ENCODE peak calls at places on chromosome 21, in eight cellular contexts. F is iPS-NIHi11; S is GM12865; M is mesenteric fat pad; N is activated CD4-positive, alpha-beta T cell treated with anti-CD3 and anti-CD28 coated beads for 1 hour; V is Peyer's patch; P is HEK293T; G is pancreas. D is an unnamed sample.

GRCh38 chr21:32994305-32994704 is 31.4 kb upstream of the OLIG2 start:
- DNase-seq in F (no peak), S (peak; percentile 5), M (no peak), N (no peak), V (no peak), P (peak; percentile 32), G (no peak), D (no peak)

GRCh38 chr21:35259452-35259851 is 210.3 kb upstream of the RUNX1 start:
- DNase-seq in F (no peak), S (no peak), M (no peak), N (no peak), V (no peak), P (no peak), G (no peak), D (no peak)

GRCh38 chr21:25647632-25648031 is 8.6 kb downstream of the JAM2 start:
- DNase-seq in F (no peak), S (no peak), M (no peak), N (no peak), V (no peak), P (no peak), G (no peak), D (no peak)

GRCh38 chr21:17674106-17674505 is 61.4 kb upstream of the BTG3 start:
- DNase-seq in F (no peak), S (no peak), M (no peak), N (no peak), V (no peak), P (no peak), G (no peak), D (no peak)

GRCh38 chr21:32570456-32570855 is 14.9 kb downstream of the TCP10L start:
- DNase-seq in F (no peak), S (peak; percentile 56), M (no peak), N (no peak), V (no peak), P (no peak), G (no peak), D (peak; percentile 34)

GRCh38 chr21:25834376-25834775 is 99.6 kb downstream of the GABPA start:
- DNase-seq in F (no peak), S (no peak), M (no peak), N (no peak), V (no peak), P (no peak), G (no peak), D (no peak)

GRCh38 chr21:37186983-37187382 is 80.2 kb downstream of the VPS26C start:
- DNase-seq in F (no peak), S (no peak), M (no peak), N (no peak), V (no peak), P (no peak), G (no peak), D (no peak)

GRCh38 chr21:32884062-32884461 is 112.5 kb upstream of the PAXBP1 start:
- DNase-seq in F (peak; percentile 56), S (peak; percentile 9), M (no peak), N (no peak), V (no peak), P (peak; percentile 28), G (no peak), D (peak; percentile 55)

GRCh38 chr21:38733973-38734546 is 71.7 kb upstream of the ETS2 start:
- DNase-seq in F (peak; percentile 74), S (peak; percentile 57), M (peak; percentile 95), N (peak; percentile 49), V (peak; percentile 77), P (peak; percentile 76), G (peak; percentile 99), D (peak; percentile 90)

GRCh38 chr21:43864806-43865470 is at the start of gene AGPAT3:
- DNase-seq in F (peak; percentile 76), S (peak; percentile 54), M (no peak), N (no peak), V (no peak), P (peak; percentile 59), G (peak; percentile 75), D (no peak)

D was measured in islet precursor cell.